ENCODE peak calls at places on chromosome X, in six cellular contexts. F, K, R, A, J and D are unnamed samples. For H3K36me3, the result is how much of the 10 kb centered on the place peaks cover.

GRCh38 chrX:147962476-147962875 is 18.7 kb upstream of the FMR1NB start:
- DNase-seq in F (no peak), K (no peak), R (no peak), A (no peak), J (no peak), D (no peak)

GRCh38 chrX:135396109-135396508 is 25.6 kb upstream of the SMIM10L2A start:
- DNase-seq in F (peak), K (no peak), R (no peak), A (no peak), J (peak), D (no peak)

GRCh38 chrX:83511208-83511607 is 3.1 kb downstream of the POU3F4 start:
- DNase-seq in F (no peak), K (no peak), R (no peak), A (no peak), J (peak), D (no peak)

GRCh38 chrX:15874672-15875071 is 20.1 kb upstream of the AP1S2 start:
- DNase-seq in F (no peak), K (peak), R (no peak), A (no peak), J (peak), D (no peak)

GRCh38 chrX:18410038-18410437 is 15.4 kb upstream of the CDKL5 start:
- DNase-seq in F (peak), K (peak), R (peak), A (no peak), J (no peak), D (no peak)

GRCh38 chrX:123184199-123184857 is at the start of gene GRIA3:
- DNase-seq in F (peak), K (no peak), R (peak), A (no peak), J (no peak), D (no peak)

GRCh38 chrX:112760697-112761096 is 79.9 kb downstream of the AMOT start:
- DNase-seq in F (peak), K (no peak), R (no peak), A (no peak), J (no peak), D (no peak)

GRCh38 chrX:12240491-12240890 is 102.2 kb downstream of the FRMPD4 start:
- DNase-seq in F (no peak), K (no peak), R (no peak), A (no peak), J (no peak), D (no peak)

GRCh38 chrX:65821721-65822496 is 154.5 kb downstream of the MSN start:
- DNase-seq in F (peak), K (peak), R (no peak), A (no peak), J (no peak), D (no peak)

GRCh38 chrX:38803609-38804480 is 2.6 kb downstream of the MID1IP1 start:
- DNase-seq in F (peak), K (peak), R (peak), A (peak), J (peak), D (peak)

GRCh38 chrX:41779058-41779564 is 55.1 kb downstream of the GPR82 start:
- DNase-seq in F (peak), K (peak), R (no peak), A (peak), J (no peak), D (no peak)

GRCh38 chrX:153688071-153688470 is 345 bp downstream of the SLC6A8 start:
- DNase-seq in F (peak), K (no peak), R (no peak), A (no peak), J (peak), D (no peak)

GRCh38 chrX:124406294-124407013 is 60.1 kb downstream of the SH2D1A start:
- DNase-seq in F (peak), K (peak), R (peak), A (peak), J (peak), D (peak)

GRCh38 chrX:72685810-72686465 is 28.2 kb downstream of the PHKA1 start:
- DNase-seq in F (peak), K (peak), R (no peak), A (no peak), J (no peak), D (no peak)

GRCh38 chrX:72545990-72546389 is 26.7 kb downstream of the HDAC8 start:
- DNase-seq in F (no peak), K (peak), R (no peak), A (peak), J (no peak), D (no peak)

GRCh38 chrX:108186811-108187210 is 95.2 kb downstream of the ATG4A start:
- DNase-seq in F (peak), K (peak), R (no peak), A (peak), J (peak), D (no peak)

GRCh38 chrX:149940015-149940716 is 1.9 kb upstream of the EOLA2 start:
- DNase-seq in F (peak), K (peak), R (peak), A (peak), J (peak), D (peak)

GRCh38 chrX:41802958-41803357 is 79.0 kb downstream of the GPR82 start:
- DNase-seq in F (peak), K (no peak), R (peak), A (no peak), J (no peak), D (no peak)

GRCh38 chrX:65587616-65588526 is 53.3 kb upstream of the LAS1L start:
- DNase-seq in F (peak), K (peak), R (no peak), A (no peak), J (peak), D (peak)

GRCh38 chrX:45632506-45632905 is 431.8 kb upstream of the DIPK2B start:
- DNase-seq in F (no peak), K (no peak), R (no peak), A (no peak), J (no peak), D (no peak)

GRCh38 chrX:130523460-130524394 is 121.9 kb downstream of the RBMX2 start:
- DNase-seq in F (no peak), K (no peak), R (peak), A (no peak), J (no peak), D (no peak)

GRCh38 chrX:118049713-118050112 is 66.9 kb downstream of the KLHL13 start:
- DNase-seq in F (no peak), K (no peak), R (no peak), A (no peak), J (no peak), D (no peak)

GRCh38 chrX:16771483-16772398 is 14.5 kb upstream of the TXLNG start:
- DNase-seq in F (peak), K (peak), R (no peak), A (peak), J (no peak), D (no peak)

GRCh38 chrX:3540105-3540504 is 173.3 kb downstream of the PRKX start:
- DNase-seq in F (no peak), K (no peak), R (no peak), A (no peak), J (no peak), D (no peak)

GRCh38 chrX:139170526-139171173 is 359.9 kb upstream of the F9 start:
- DNase-seq in F (no peak), K (no peak), R (no peak), A (no peak), J (no peak), D (no peak)

GRCh38 chrX:139172731-139173130 is 357.8 kb upstream of the F9 start:
- DNase-seq in F (no peak), K (no peak), R (no peak), A (no peak), J (no peak), D (no peak)

GRCh38 chrX:139167282-139167681 is 363.3 kb upstream of the F9 start:
- DNase-seq in F (no peak), K (no peak), R (no peak), A (no peak), J (no peak), D (no peak)
- H3K27ac ChIP-seq in F (no peak), K (no peak), R (no peak), A (no peak), J (no peak), D (no peak)

GRCh38 chrX:1071351-1071750 is 141.1 kb downstream of the CRLF2 start:
- DNase-seq in F (no peak), K (no peak), R (no peak), A (no peak), J (no peak), D (no peak)
- H3K36me3 ChIP-seq in F (under half), K (under half), R (under half), A (under half), J (under half), D (under half)

GRCh38 chrX:101659601-101660063 is at the start of gene ARMCX2:
- DNase-seq in F (peak), K (peak), R (peak), A (no peak), J (peak), D (no peak)
- H3K27ac ChIP-seq in F (peak), K (peak), R (peak), A (no peak), J (peak), D (peak)

DNA sequence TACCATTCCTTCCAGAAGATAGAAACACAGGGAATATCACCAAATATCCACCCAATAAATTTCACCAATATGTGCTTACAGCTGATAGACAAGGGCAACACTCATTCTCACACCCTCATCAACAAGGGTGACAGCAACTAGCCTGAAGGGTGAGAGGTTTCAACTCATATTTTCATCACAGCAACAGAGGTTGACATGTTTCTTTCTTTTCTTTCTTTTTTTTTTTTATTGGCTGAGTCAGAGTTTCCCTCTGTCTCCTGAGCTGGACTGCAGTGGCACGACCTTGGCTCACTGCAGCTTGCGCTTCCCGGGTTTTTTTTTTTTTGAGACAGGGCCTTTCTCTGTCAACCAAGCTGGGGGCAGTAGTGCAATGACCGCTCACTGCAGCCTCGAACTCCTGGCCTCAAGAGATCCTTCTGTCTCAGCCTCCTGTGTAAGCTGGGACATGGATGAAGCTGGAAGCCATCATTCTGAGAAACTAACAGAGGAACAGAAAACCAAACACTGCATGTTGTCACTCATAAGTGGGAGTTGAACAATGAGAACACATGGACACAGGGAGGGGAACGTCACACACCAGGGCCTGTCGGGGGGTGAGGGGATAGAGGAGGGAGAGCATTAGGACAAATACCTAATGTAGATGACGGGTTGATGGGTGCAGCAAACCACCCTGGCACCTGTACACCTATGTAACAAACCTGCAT is 27.5 kb upstream of the ASMTL start:
- DNase-seq in F (no peak), K (no peak), R (no peak), A (no peak), J (no peak), D (no peak)
- H3K36me3 ChIP-seq in F (under half), K (under half), R (under half), A (under half), J (under half), D (under half)

GRCh38 chrX:13401724-13402123 is 81.9 kb upstream of the ATXN3L start:
- DNase-seq in F (no peak), K (no peak), R (no peak), A (no peak), J (no peak), D (no peak)

GRCh38 chrX:13398839-13399238 is 79.0 kb upstream of the ATXN3L start:
- DNase-seq in F (no peak), K (peak), R (no peak), A (no peak), J (no peak), D (no peak)

GRCh38 chrX:13396887-13397286 is 77.0 kb upstream of the ATXN3L start:
- DNase-seq in F (peak), K (no peak), R (no peak), A (no peak), J (peak), D (no peak)

DNA sequence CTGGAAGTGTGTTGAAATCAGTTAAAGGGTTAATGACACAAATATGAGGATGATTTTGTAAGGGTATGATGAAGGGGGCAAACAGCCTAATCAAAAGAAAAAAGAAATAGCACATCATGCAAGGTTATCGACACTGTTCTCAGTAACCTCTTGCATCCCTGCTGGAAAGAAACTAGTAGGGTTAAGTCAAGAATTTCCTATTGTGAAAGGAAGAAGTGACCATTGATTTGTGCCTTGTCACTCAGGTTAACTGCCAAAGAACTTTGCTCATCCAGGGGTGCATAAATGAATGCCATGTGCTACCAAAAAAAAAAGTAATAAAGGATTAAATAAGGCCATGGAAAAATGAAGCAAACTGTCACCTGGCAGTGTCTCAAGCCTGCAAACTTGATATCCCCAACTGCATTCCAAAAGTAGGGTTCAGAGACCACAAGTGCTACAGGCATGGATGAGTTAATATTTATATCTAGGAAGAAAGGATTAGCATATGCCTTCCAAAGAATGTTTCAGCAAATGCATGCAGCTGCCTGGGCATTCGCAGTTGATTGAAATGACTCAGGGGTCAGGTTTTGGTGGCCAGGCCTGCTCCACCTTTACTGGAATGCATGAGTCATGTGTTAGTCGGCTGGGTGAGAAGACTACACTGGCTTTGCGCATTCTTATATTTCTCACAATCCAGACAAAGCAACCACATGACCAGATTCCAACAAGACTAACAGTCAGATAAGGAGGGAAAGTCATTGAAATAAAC is 78.4 kb upstream of the ATXN3L start:
- DNase-seq in F (peak), K (peak), R (no peak), A (peak), J (peak), D (peak)
- H3K27ac ChIP-seq in F (peak), K (no peak), R (no peak), A (no peak), J (peak), D (no peak)

GRCh38 chrX:78118628-78119027 is 14.6 kb downstream of the PGK1 start:
- DNase-seq in F (no peak), K (peak), R (no peak), A (no peak), J (no peak), D (no peak)
- H3K36me3 ChIP-seq in F (half or more), K (under half), R (under half), A (half or more), J (half or more), D (half or more)

GRCh38 chrX:68829594-68830485 is 1.0 kb downstream of the EFNB1 start:
- DNase-seq in F (peak), K (peak), R (no peak), A (no peak), J (peak), D (peak)
- H3K27ac ChIP-seq in F (no peak), K (peak), R (no peak), A (no peak), J (no peak), D (peak)

GRCh38 chrX:47197526-47197925 is 3.9 kb downstream of the UBA1 start:
- DNase-seq in F (no peak), K (no peak), R (no peak), A (no peak), J (no peak), D (no peak)
- H3K36me3 ChIP-seq in F (under half), K (under half), R (half or more), A (under half), J (under half), D (under half)